ENCODE peak calls at places on chromosomes 2 and 18, in ten cellular contexts. Z, B, N, L, U, Y, M, S, A and Q are unnamed samples.

GRCh38 chr2:67514515-67514914 is 117.4 kb downstream of the ETAA1 start:
- DNase-seq in Z (no peak), B (peak; percentile 71), N (peak; percentile 14), L (no peak), U (no peak), Y (peak; percentile 67), M (no peak), S (no peak), A (peak; percentile 66), Q (no peak)

GRCh38 chr18:2971741-2972552 is 41.0 kb downstream of the LPIN2 start:
- DNase-seq in Z (peak; percentile 83), B (no peak), N (no peak), L (peak; percentile 45), U (peak; percentile 85), Y (peak; percentile 57), M (peak; percentile 41), S (peak; percentile 76), A (peak; percentile 70), Q (peak; percentile 73)

GRCh38 chr2:127359520-127359919 is 28.3 kb downstream of the MAP3K2 start:
- DNase-seq in Z (no peak), B (no peak), N (no peak), L (no peak), U (no peak), Y (no peak), M (no peak), S (no peak), A (no peak), Q (no peak)

GRCh38 chr2:36589230-36589630 is 8.7 kb downstream of the FEZ2 start:
- DNase-seq in Z (no peak), B (no peak), N (no peak), L (no peak), U (no peak), Y (no peak), M (no peak), S (no peak), A (no peak), Q (no peak)

GRCh38 chr2:218754201-218754600 is 27.7 kb upstream of the CYP27A1 start:
- DNase-seq in Z (no peak), B (no peak), N (no peak), L (peak; percentile 60), U (no peak), Y (no peak), M (no peak), S (no peak), A (no peak), Q (no peak)

GRCh38 chr2:239369631-239370161 is 31.1 kb downstream of the HDAC4 start:
- DNase-seq in Z (peak; percentile 74), B (no peak), N (peak; percentile 34), L (peak; percentile 5), U (peak; percentile 87), Y (peak; percentile 35), M (no peak), S (peak; percentile 24), A (peak; percentile 28), Q (peak; percentile 83)

GRCh38 chr2:147468349-147468748 is 376.5 kb upstream of the ACVR2A start:
- DNase-seq in Z (no peak), B (no peak), N (no peak), L (no peak), U (no peak), Y (no peak), M (no peak), S (no peak), A (no peak), Q (no peak)

GRCh38 chr2:128435576-128436497 is 117.2 kb upstream of the HS6ST1 start:
- DNase-seq in Z (peak; percentile 36), B (no peak), N (no peak), L (peak; percentile 1), U (no peak), Y (no peak), M (no peak), S (no peak), A (no peak), Q (no peak)

GRCh38 chr18:59268722-59269562 is 4.3 kb downstream of the RAX start:
- DNase-seq in Z (no peak), B (no peak), N (no peak), L (peak; percentile 61), U (no peak), Y (no peak), M (no peak), S (no peak), A (peak; percentile 20), Q (peak; percentile 60)

GRCh38 chr2:73888388-73888787 is 4.4 kb upstream of the ACTG2 start:
- DNase-seq in Z (no peak), B (no peak), N (no peak), L (no peak), U (no peak), Y (no peak), M (no peak), S (no peak), A (no peak), Q (no peak)

GRCh38 chr2:199488772-199489400 is 31.1 kb upstream of the SATB2 start:
- DNase-seq in Z (peak; percentile 76), B (peak; percentile 74), N (no peak), L (peak; percentile 71), U (no peak), Y (peak; percentile 73), M (no peak), S (peak; percentile 61), A (peak; percentile 56), Q (no peak)

GRCh38 chr2:144201126-144201525 is 318.8 kb downstream of the ZEB2 start:
- DNase-seq in Z (no peak), B (no peak), N (no peak), L (no peak), U (no peak), Y (no peak), M (no peak), S (no peak), A (no peak), Q (no peak)

GRCh38 chr2:68835636-68836035 is 35.6 kb downstream of the BMP10 start:
- DNase-seq in Z (no peak), B (no peak), N (no peak), L (no peak), U (no peak), Y (no peak), M (no peak), S (no peak), A (no peak), Q (no peak)

GRCh38 chr2:68838641-68839040 is 32.6 kb downstream of the BMP10 start:
- DNase-seq in Z (no peak), B (no peak), N (no peak), L (no peak), U (no peak), Y (peak; percentile 11), M (no peak), S (no peak), A (no peak), Q (no peak)

GRCh38 chr2:68837164-68837860 is 33.9 kb downstream of the BMP10 start:
- DNase-seq in Z (peak; percentile 81), B (peak; percentile 17), N (no peak), L (peak; percentile 80), U (peak; percentile 89), Y (peak; percentile 57), M (no peak), S (no peak), A (peak; percentile 61), Q (peak; percentile 47)

GRCh38 chr2:68837861-68838341 is 33.3 kb downstream of the BMP10 start:
- DNase-seq in Z (no peak), B (peak; percentile 30), N (no peak), L (no peak), U (no peak), Y (peak; percentile 9), M (no peak), S (no peak), A (no peak), Q (peak; percentile 64)

DNA sequence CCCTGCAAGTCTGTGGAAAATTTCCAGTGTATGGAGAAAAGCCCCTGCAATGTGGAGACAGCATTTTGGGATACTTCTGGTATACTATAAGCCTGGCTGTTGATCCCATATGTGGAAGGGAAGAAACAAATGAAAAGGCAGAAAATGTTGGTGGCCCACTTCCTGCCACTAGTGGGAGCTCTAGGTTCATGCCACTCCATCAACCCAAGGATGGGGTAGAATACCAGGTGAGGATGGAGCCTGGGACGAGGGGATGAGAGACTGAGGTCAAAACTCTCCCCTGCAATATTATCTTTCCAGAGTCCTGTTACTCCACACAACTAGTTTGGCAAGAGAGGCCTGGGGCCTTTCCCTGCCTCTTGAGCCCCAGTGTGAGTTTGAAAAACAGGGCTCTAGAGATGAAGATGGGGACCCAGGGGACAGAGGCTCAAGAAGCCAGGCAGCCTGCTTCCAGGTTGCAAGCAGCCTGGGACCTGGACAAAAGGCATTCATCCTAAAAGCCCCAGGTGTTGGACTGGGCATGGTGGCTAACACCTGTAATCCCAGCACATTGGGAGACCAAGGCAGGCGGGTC is 31.9 kb downstream of the BMP10 start:
- DNase-seq in Z (no peak), B (no peak), N (no peak), L (peak; percentile 18), U (no peak), Y (peak; percentile 42), M (no peak), S (no peak), A (no peak), Q (no peak)
- TF ChIP-seq CTCF in Z (peak; percentile 54), B (peak; percentile 67), N (peak; percentile 42), L (no peak), U (no peak), Y (peak; percentile 86), M (no peak), S (peak; percentile 75), A (peak; percentile 74), Q (peak; percentile 29)

GRCh38 chr2:200860092-200860795 is 4.2 kb downstream of the CLK1 start:
- DNase-seq in Z (peak; percentile 87), B (peak; percentile 74), N (no peak), L (peak; percentile 40), U (no peak), Y (peak; percentile 74), M (no peak), S (peak; percentile 47), A (peak; percentile 48), Q (no peak)
- H3K4me3 ChIP-seq in Z (no peak overlapping the region), B (peak overlapping the region; percentile 79), N (no peak overlapping the region), L (no peak overlapping the region), U (peak overlapping the region; percentile 80), Y (peak overlapping the region; percentile 13), M (peak overlapping the region; percentile 74), S (no peak overlapping the region), A (peak overlapping the region; percentile 91), Q (no peak overlapping the region)

DNA sequence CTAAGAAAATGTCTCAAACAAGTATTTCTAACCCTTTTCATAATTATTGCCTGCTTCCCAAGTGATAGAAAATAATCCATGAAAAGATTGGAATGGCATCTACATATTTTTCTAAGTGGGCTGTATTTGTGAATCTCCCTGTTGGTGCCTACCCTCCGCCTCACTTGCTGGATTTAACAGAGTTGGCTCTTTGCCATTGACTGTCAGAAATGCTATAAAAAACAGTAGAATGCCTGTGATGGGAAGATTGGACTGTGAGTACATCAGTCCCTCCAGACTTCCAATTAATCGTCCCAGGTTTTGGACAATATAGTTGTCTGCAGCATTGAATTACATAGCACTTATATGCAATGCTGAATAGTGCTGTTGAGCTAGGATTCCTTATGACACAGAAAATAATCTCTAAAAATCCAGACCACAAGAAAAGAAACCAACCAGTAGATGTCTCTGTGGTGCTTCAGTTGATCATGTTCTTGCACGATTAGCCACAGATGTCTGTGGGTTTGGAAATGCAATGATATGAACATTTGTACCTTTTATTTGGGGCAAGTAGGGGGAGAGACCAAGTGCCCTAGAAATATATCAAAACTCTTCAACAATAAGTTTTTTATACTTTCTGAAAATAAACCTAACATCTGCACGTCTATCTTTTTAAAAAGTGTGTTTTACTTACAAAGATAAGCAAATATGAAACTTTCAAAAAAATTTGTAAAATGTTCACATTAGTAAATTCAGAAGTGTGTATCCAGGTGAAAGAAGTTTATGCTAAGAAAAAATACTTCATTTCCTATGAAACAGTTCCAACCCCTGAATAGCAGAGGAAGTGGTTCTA is 88.5 kb downstream of the DYNAP start:
- DNase-seq in Z (no peak), B (peak; percentile 91), N (peak; percentile 43), L (no peak), U (no peak), Y (peak; percentile 93), M (no peak), S (peak; percentile 83), A (peak; percentile 87), Q (peak; percentile 2)
- TF ChIP-seq CTCF in Z (peak; percentile 58), B (peak; percentile 57), N (peak; percentile 46), L (peak; percentile 32), U (no peak), Y (peak; percentile 56), M (no peak), S (peak; percentile 58), A (peak; percentile 70), Q (peak; percentile 54)

GRCh38 chr2:11133238-11133935 is 21.9 kb upstream of the SLC66A3 start:
- DNase-seq in Z (no peak), B (no peak), N (no peak), L (no peak), U (no peak), Y (no peak), M (no peak), S (no peak), A (no peak), Q (no peak)
- H3K4me3 ChIP-seq in Z (no peak overlapping the region), B (peak overlapping the region; percentile 66), N (peak overlapping the region; percentile 44), L (peak overlapping the region; percentile 12), U (peak overlapping the region; percentile 63), Y (peak overlapping the region; percentile 59), M (peak overlapping the region; percentile 73), S (peak overlapping the region; percentile 58), A (peak overlapping the region; percentile 66), Q (no peak overlapping the region)